ENCODE peak calls at places on chromosome 18, in seven cellular contexts. C is brain microvascular endothelial cell; E is endodermal cell; G is brain pericyte; N is activated CD4-positive, alpha-beta T cell treated with anti-CD3 and anti-CD28 coated beads for 48 hours; L is G401; K is GM13976. I is an unnamed sample.

GRCh38 chr18:36662000-36662399 is 166.8 kb downstream of the TPGS2 start:
- DNase-seq in C (no peak), N (no peak), K (no peak), L (no peak), E (peak; percentile 80), G (no peak), I (no peak)

GRCh38 chr18:13271512-13271911 is 53.0 kb downstream of the LDLRAD4 start:
- DNase-seq in N (no peak), C (no peak), L (no peak), G (no peak), E (peak; percentile 35), K (no peak), I (no peak)

GRCh38 chr18:30103881-30104280 is 938.7 kb downstream of the DSC3 start:
- DNase-seq in L (no peak), K (no peak), C (no peak), G (no peak), E (no peak), N (no peak), I (no peak)

GRCh38 chr18:21997207-21998143 is 171.9 kb upstream of the GATA6 start:
- DNase-seq in E (peak; percentile 67), L (peak; percentile 5), C (peak; percentile 18), N (peak; percentile 5), G (no peak), K (peak; percentile 71), I (peak; percentile 5)

GRCh38 chr18:72830109-72830508 is 37.7 kb downstream of the NETO1 start:
- DNase-seq in N (peak; percentile 3), L (no peak), K (peak; percentile 17), C (no peak), E (peak; percentile 91), G (no peak), I (peak; percentile 5)

GRCh38 chr18:48667276-48668254 is 128.7 kb downstream of the CTIF start:
- DNase-seq in N (no peak), C (no peak), E (peak; percentile 85), K (no peak), G (no peak), L (peak; percentile 89), I (no peak)

GRCh38 chr18:48405108-48405507 is 4.1 kb downstream of the ZBTB7C start:
- DNase-seq in N (peak; percentile 28), G (no peak), L (no peak), C (no peak), E (no peak), K (no peak), I (no peak)

GRCh38 chr18:50866765-50867164 is 12.2 kb upstream of the ME2 start:
- DNase-seq in N (no peak), C (no peak), L (peak; percentile 57), K (peak; percentile 44), G (no peak), E (no peak), I (no peak)

GRCh38 chr18:63520053-63520452 is 22.1 kb upstream of the SERPINB12 start:
- DNase-seq in N (no peak), L (no peak), G (no peak), C (no peak), E (no peak), K (no peak), I (no peak)

GRCh38 chr18:46387426-46388131 is 269.4 kb downstream of the LOXHD1 start:
- DNase-seq in N (no peak), L (no peak), K (no peak), C (no peak), G (no peak), E (no peak), I (no peak)

GRCh38 chr18:30491815-30492551 is 550.6 kb downstream of the DSC3 start:
- DNase-seq in K (no peak), E (no peak), L (no peak), C (no peak), G (no peak), N (no peak), I (no peak)

GRCh38 chr18:6682437-6683111 is 46.9 kb upstream of the ARHGAP28 start:
- DNase-seq in L (no peak), E (no peak), C (no peak), N (no peak), G (no peak), K (no peak), I (no peak)

GRCh38 chr18:61528961-61529360 is 195.7 kb downstream of the CDH20 start:
- DNase-seq in E (no peak), C (no peak), L (peak; percentile 88), N (no peak), G (no peak), K (no peak), I (no peak)

GRCh38 chr18:8883409-8883668 is 178.0 kb downstream of the MTCL1 start:
- DNase-seq in K (no peak), L (no peak), C (no peak), E (no peak), G (no peak), N (no peak), I (no peak)

GRCh38 chr18:63971320-63972071 is 1.6 kb downstream of the SERPINB8 start:
- DNase-seq in K (no peak), N (no peak), C (no peak), L (no peak), G (no peak), E (no peak), I (no peak)